ENCODE peak calls at places on chromosomes 7 and 10, in five cellular contexts. W is fibroblast of lung, K is astrocyte of the spinal cord, U is cardiac muscle cell, G is lower lobe of right lung. L is an unnamed sample.
A peak's percentile ranks its signal among the peaks of the same experiment; 100 is the strongest.

GRCh38 chr7:95549818-95550529 is 46.3 kb downstream of the PDK4 start:
- DNase-seq in W (peak; percentile 92), K (peak; percentile 90), U (no peak), G (peak; percentile 89), L (peak; percentile 99)

GRCh38 chr7:142461437-142461836 is 203.6 kb upstream of the PRSS58 start:
- DNase-seq in W (peak; percentile 98), K (peak; percentile 90), U (no peak), G (no peak), L (peak; percentile 86)

GRCh38 chr7:43872401-43873165 is 3.3 kb upstream of the MRPS24 start:
- DNase-seq in W (peak; percentile 87), K (peak; percentile 66), U (peak; percentile 7), G (no peak), L (peak; percentile 80)

GRCh38 chr10:80202934-80203834 is 2.2 kb downstream of the ANXA11 start:
- DNase-seq in W (peak; percentile 93), K (peak; percentile 93), U (peak; percentile 73), G (peak; percentile 67), L (peak; percentile 98)

GRCh38 chr7:99320371-99320770 is 5.3 kb upstream of the ARPC1A start:
- DNase-seq in W (no peak), K (no peak), U (no peak), G (no peak), L (no peak)

GRCh38 chr10:29895436-29895835 is 163.9 kb downstream of the JCAD start:
- DNase-seq in W (peak; percentile 99), K (peak; percentile 100), U (no peak), G (no peak), L (peak; percentile 97)

GRCh38 chr7:131131746-131132431 is 195.8 kb upstream of the MKLN1 start:
- DNase-seq in W (no peak), K (no peak), U (no peak), G (no peak), L (no peak)

GRCh38 chr10:63554666-63555065 is 33.5 kb downstream of the REEP3 start:
- DNase-seq in W (peak; percentile 99), K (peak; percentile 97), U (no peak), G (peak; percentile 56), L (peak; percentile 97)

GRCh38 chr10:452512-453504 is 236.7 kb downstream of the DIP2C start:
- DNase-seq in W (peak; percentile 38), K (no peak), U (no peak), G (no peak), L (peak; percentile 41)

GRCh38 chr7:137563986-137564385 is 220.5 kb upstream of the PTN start:
- DNase-seq in W (no peak), K (no peak), U (no peak), G (no peak), L (no peak)

GRCh38 chr10:5888843-5889623 is 660 bp downstream of the ANKRD16 start:
- DNase-seq in W (peak; percentile 31), K (peak; percentile 22), U (peak; percentile 69), G (peak; percentile 60), L (peak; percentile 23)

GRCh38 chr10:124935946-124936345 is 6.0 kb upstream of the ZRANB1 start:
- DNase-seq in W (peak; percentile 21), K (no peak), U (no peak), G (no peak), L (no peak)

GRCh38 chr7:130360518-130360917 is 15.9 kb downstream of the CPA5 start:
- DNase-seq in W (no peak), K (no peak), U (no peak), G (no peak), L (no peak)

GRCh38 chr10:52746169-52746568 is 26.4 kb downstream of the MBL2 start:
- DNase-seq in W (no peak), K (no peak), U (no peak), G (no peak), L (no peak)

GRCh38 chr7:150845471-150845870 is 6.8 kb upstream of the AOC1 start:
- DNase-seq in W (no peak), K (no peak), U (peak; percentile 56), G (no peak), L (no peak)

GRCh38 chr10:97163646-97164535 is 21.9 kb downstream of the SLIT1 start:
- DNase-seq in W (no peak), K (no peak), U (no peak), G (no peak), L (no peak)

GRCh38 chr10:3720228-3721019 is 64.6 kb downstream of the KLF6 start:
- DNase-seq in W (peak; percentile 89), K (peak; percentile 22), U (no peak), G (peak; percentile 81), L (peak; percentile 99)

GRCh38 chr10:87558333-87558732 is 53.6 kb downstream of the MINPP1 start:
- DNase-seq in W (no peak), K (no peak), U (no peak), G (no peak), L (no peak)
- H3K4me3 ChIP-seq in W (no peak overlapping the region), K (no peak overlapping the region), U (no peak overlapping the region), G (no peak overlapping the region), L (no peak overlapping the region)

GRCh38 chr10:115051216-115051615 is 41.9 kb upstream of the ATRNL1 start:
- DNase-seq in W (no peak), K (no peak), U (no peak), G (no peak), L (peak; percentile 30)

GRCh38 chr10:115047705-115048104 is 45.5 kb upstream of the ATRNL1 start:
- DNase-seq in W (no peak), K (no peak), U (no peak), G (no peak), L (no peak)

GRCh38 chr10:115049957-115050356 is 43.2 kb upstream of the ATRNL1 start:
- DNase-seq in W (peak; percentile 68), K (peak; percentile 31), U (no peak), G (no peak), L (peak; percentile 79)

GRCh38 chr10:115050375-115050960 is 42.7 kb upstream of the ATRNL1 start:
- DNase-seq in W (no peak), K (no peak), U (no peak), G (no peak), L (no peak)

DNA sequence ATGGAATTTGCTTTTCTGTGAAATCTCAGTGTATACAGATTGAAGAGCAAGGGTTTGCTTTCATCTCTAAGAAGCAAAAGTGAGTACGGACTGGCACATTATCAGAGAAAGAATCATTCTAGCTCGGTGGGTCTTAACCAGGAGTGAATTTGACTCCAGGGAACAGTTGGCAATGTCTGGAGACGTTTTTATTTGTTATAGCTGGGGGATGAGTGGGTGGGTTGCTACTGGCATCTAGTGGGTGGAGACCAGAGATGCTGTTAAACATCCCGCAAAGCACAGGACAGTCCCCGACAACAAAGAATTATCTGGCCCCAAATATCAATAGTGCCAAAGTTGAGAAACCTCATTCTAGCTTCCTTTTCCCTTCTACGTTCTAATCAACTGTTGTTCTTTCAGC is 43.8 kb upstream of the ATRNL1 start:
- DNase-seq in W (no peak), K (no peak), U (no peak), G (no peak), L (no peak)
- TF ChIP-seq CTCF in W (no peak), K (no peak), U (no peak), G (no peak), L (no peak)

DNA sequence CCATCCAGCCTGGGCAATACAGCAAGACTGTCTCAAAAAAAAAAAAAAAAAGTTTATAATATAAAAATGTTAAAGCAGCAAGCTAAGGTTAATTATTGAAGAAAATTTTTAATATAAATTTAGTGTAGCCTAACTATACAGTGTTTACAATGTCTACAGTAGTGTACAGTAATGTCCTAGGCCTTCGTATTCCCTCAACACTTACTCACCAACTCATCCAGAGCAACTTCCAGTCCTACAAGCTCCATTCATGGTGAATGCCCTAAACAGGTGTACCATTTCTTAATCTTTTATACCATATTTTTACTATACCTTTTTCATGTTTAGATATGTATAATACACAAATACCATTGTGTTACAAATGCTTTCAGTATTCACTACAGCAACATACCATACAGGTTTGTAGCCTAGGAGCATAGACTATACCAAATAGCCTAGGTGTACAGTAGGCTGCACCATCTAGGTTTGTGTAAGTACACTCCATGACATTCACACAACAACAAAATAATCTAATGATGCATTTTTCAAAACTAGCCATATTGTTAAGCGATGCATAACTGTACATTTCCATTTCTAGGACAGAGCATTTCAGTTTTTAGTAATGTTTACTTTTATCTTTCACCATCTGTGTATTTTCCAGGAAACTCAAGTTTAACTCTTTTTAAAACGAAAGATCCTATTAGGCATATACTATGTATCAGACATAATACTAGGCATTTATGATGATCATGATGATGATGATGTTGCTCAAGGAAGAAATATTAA is 43.3 kb downstream of the CNOT4 start:
- DNase-seq in W (no peak), K (no peak), U (no peak), G (no peak), L (no peak)
- H3K4me3 ChIP-seq in W (no peak overlapping the region), K (no peak overlapping the region), U (no peak overlapping the region), G (no peak overlapping the region), L (no peak overlapping the region)

GRCh38 chr10:130422366-130423324 is 286.5 kb downstream of the GLRX3 start:
- DNase-seq in W (no peak), K (no peak), U (no peak), G (no peak), L (no peak)
- TF ChIP-seq CTCF in W (no peak), K (no peak), U (no peak), G (no peak), L (no peak)

GRCh38 chr10:25695586-25695985 is 238.4 kb upstream of the MYO3A start:
- DNase-seq in W (no peak), K (no peak), U (no peak), G (no peak), L (no peak)

GRCh38 chr10:25696013-25696708 is 237.9 kb upstream of the MYO3A start:
- DNase-seq in W (no peak), K (no peak), U (no peak), G (no peak), L (no peak)

GRCh38 chr10:25694976-25695375 is 239.1 kb upstream of the MYO3A start:
- DNase-seq in W (no peak), K (no peak), U (no peak), G (no peak), L (no peak)

GRCh38 chr10:25697412-25697811 is 236.6 kb upstream of the MYO3A start:
- DNase-seq in W (no peak), K (no peak), U (no peak), G (no peak), L (no peak)

GRCh38 chr10:25694206-25694933 is 239.7 kb upstream of the MYO3A start:
- DNase-seq in W (no peak), K (no peak), U (no peak), G (no peak), L (no peak)
- H3K4me3 ChIP-seq in W (no peak overlapping the region), K (no peak overlapping the region), U (no peak overlapping the region), G (no peak overlapping the region), L (no peak overlapping the region)

GRCh38 chr7:41185851-41186250 is 517.0 kb downstream of the INHBA start:
- DNase-seq in W (no peak), K (no peak), U (no peak), G (no peak), L (no peak)
- TF ChIP-seq CTCF in W (no peak), K (no peak), U (no peak), G (no peak), L (no peak)

GRCh38 chr7:122521767-122522166 is 177.2 kb downstream of the RNF133 start:
- DNase-seq in W (no peak), K (no peak), U (no peak), G (no peak), L (no peak)
- H3K4me3 ChIP-seq in W (no peak overlapping the region), K (no peak overlapping the region), U (no peak overlapping the region), G (no peak overlapping the region), L (no peak overlapping the region)

GRCh38 chr10:32943854-32944661 is 14.0 kb downstream of the ITGB1 start:
- DNase-seq in W (peak; percentile 50), K (no peak), U (no peak), G (peak; percentile 54), L (no peak)
- TF ChIP-seq CTCF in W (no peak), K (no peak), U (no peak), G (no peak), L (no peak)